ENCODE peak calls at places on chromosomes 2 and 18, in ten cellular contexts. B is body of pancreas; J is hippocampal formation; W is activated CD8-positive, alpha-beta memory T cell treated with anti-CD3 and anti-CD28 coated beads for 1 hour; H is fibroblast of pulmonary artery; L is HCEC 1CT; A is neural progenitor cell; F is DND-41; K is tibial nerve; M is uterus. O is an unnamed sample.

GRCh38 chr2:189685540-189686229 is 11.2 kb downstream of the ANKAR start:
- DNase-seq in L (peak; percentile 41), J (no peak), M (no peak), F (peak; percentile 59), K (peak; percentile 45), W (no peak), B (no peak), A (no peak), H (peak; percentile 67), O (no peak)

GRCh38 chr2:203808041-203808750 is 59.4 kb upstream of the CTLA4 start:
- DNase-seq in K (no peak), B (no peak), J (no peak), L (peak; percentile 94), W (no peak), A (peak; percentile 90), H (peak; percentile 93), M (no peak), F (peak; percentile 76), O (no peak)

GRCh38 chr2:182891611-182892010 is 25.2 kb upstream of the FRZB start:
- DNase-seq in A (no peak), F (no peak), J (no peak), W (no peak), B (no peak), K (no peak), L (no peak), M (no peak), H (no peak), O (no peak)

GRCh38 chr2:234495801-234496441 is 960 bp downstream of the ARL4C start:
- DNase-seq in A (peak; percentile 55), L (peak; percentile 32), F (peak; percentile 56), J (no peak), B (peak; percentile 36), H (no peak), W (no peak), K (no peak), M (no peak), O (peak; percentile 57)

GRCh38 chr2:98445167-98445522 is 487 bp downstream of the INPP4A start:
- DNase-seq in A (no peak), F (peak; percentile 51), M (no peak), K (no peak), H (peak; percentile 24), B (peak; percentile 25), J (no peak), W (no peak), L (peak; percentile 11), O (peak; percentile 49)

GRCh38 chr2:28004086-28004485 is 113.6 kb downstream of the BABAM2 start:
- DNase-seq in L (peak; percentile 91), F (peak; percentile 26), J (no peak), M (no peak), K (no peak), A (no peak), H (peak; percentile 90), W (no peak), B (no peak), O (peak; percentile 35)

GRCh38 chr2:12107849-12108420 is 361.5 kb downstream of the LPIN1 start:
- DNase-seq in J (no peak), F (no peak), K (no peak), B (peak; percentile 34), A (no peak), L (no peak), M (no peak), W (no peak), H (peak; percentile 36), O (no peak)

GRCh38 chr2:192544371-192544955 is 349.7 kb upstream of the TMEFF2 start:
- DNase-seq in J (no peak), W (no peak), L (no peak), K (no peak), H (peak; percentile 57), A (no peak), F (no peak), B (no peak), M (no peak), O (no peak)

GRCh38 chr18:23106575-23106974 is 28.7 kb upstream of the CABLES1 start:
- DNase-seq in B (no peak), H (peak; percentile 77), A (no peak), M (no peak), K (no peak), J (no peak), F (no peak), L (peak; percentile 93), W (no peak), O (no peak)

GRCh38 chr2:124382067-124382618 is 357.1 kb downstream of the CNTNAP5 start:
- DNase-seq in H (no peak), B (no peak), J (no peak), A (no peak), M (no peak), K (no peak), W (no peak), F (no peak), L (no peak), O (no peak)

GRCh38 chr18:57048351-57048750 is 98.5 kb upstream of the BOD1L2 start:
- DNase-seq in W (no peak), J (no peak), B (no peak), M (no peak), A (no peak), K (no peak), F (no peak), L (no peak), H (no peak), O (no peak)

GRCh38 chr2:233240897-233241296 is 10.6 kb upstream of the ATG16L1 start:
- DNase-seq in F (no peak), J (no peak), B (no peak), M (no peak), H (no peak), K (no peak), L (no peak), A (no peak), W (no peak), O (no peak)

O was measured in stimulated activated CD4-positive, alpha-beta T cell treated with anti-CD3 and anti-CD28 coated beads, Interleukin-15, amount 100 ng/mL, for 24 hours.